ENCODE peak calls at places on chromosomes 1 and 21, in five cellular contexts. M is BJ, U is sigmoid colon, Y is EH, X is fibroblast of mammary gland. L is an unnamed sample.

GRCh38 chr1:10730985-10731384 is 65.5 kb downstream of the CASZ1 start:
- DNase-seq in M (peak), U (no peak), Y (peak), X (peak), L (no peak)

GRCh38 chr21:27771938-27772505 is 805.1 kb upstream of the ADAMTS5 start:
- DNase-seq in U (no peak), X (no peak), Y (no peak), M (no peak), L (no peak)

GRCh38 chr1:231188768-231189167 is 26.9 kb downstream of the TRIM67 start:
- DNase-seq in X (no peak), Y (no peak), M (no peak), U (no peak), L (no peak)

GRCh38 chr1:14842361-14842760 is 243.9 kb downstream of the KAZN start:
- DNase-seq in X (no peak), U (no peak), Y (peak), M (no peak), L (no peak)

GRCh38 chr21:34544032-34544496 is 32.1 kb upstream of the KCNE1 start:
- DNase-seq in X (peak), M (no peak), U (no peak), Y (peak), L (peak)

GRCh38 chr1:32500387-32501209 is 35.7 kb downstream of the ZBTB8B start:
- DNase-seq in X (peak), U (peak), M (no peak), Y (peak), L (peak)

GRCh38 chr1:163924041-163924440 is 602.3 kb downstream of the NUF2 start:
- DNase-seq in M (no peak), Y (no peak), X (no peak), U (no peak), L (no peak)

GRCh38 chr21:25643486-25643885 is 4.4 kb downstream of the JAM2 start:
- DNase-seq in Y (no peak), U (no peak), X (no peak), M (no peak), L (no peak)

GRCh38 chr1:92831762-92832536 is at the start of gene RPL5:
- DNase-seq in U (peak), X (peak), M (peak), Y (peak), L (peak)

GRCh38 chr1:57319165-57319564 is 104.7 kb downstream of the DAB1 start:
- DNase-seq in Y (peak), X (peak), U (no peak), M (peak), L (peak)

GRCh38 chr21:36134820-36135390 is at the start of gene CBR3:
- DNase-seq in U (peak), M (no peak), Y (peak), X (peak), L (peak)

GRCh38 chr1:160642281-160642644 is 4.6 kb downstream of the SLAMF1 start:
- DNase-seq in U (no peak), X (no peak), Y (no peak), M (no peak), L (no peak)

GRCh38 chr1:201495447-201496295 is 11.3 kb downstream of the CSRP1 start:
- DNase-seq in U (peak), M (no peak), Y (peak), X (peak), L (peak)

GRCh38 chr1:239858058-239858457 is 233.6 kb upstream of the FMN2 start:
- DNase-seq in Y (no peak), U (no peak), X (peak), M (no peak), L (peak)

GRCh38 chr1:17819129-17819802 is 64.1 kb downstream of the ACTL8 start:
- DNase-seq in X (no peak), Y (no peak), M (no peak), U (no peak), L (no peak)

GRCh38 chr21:26169611-26170470 is 729 bp downstream of the APP start:
- DNase-seq in U (peak), Y (peak), M (no peak), X (peak), L (peak)